ENCODE peak calls at places on chromosome 16, in ten cellular contexts. E is stimulated activated CD8-positive, alpha-beta memory T cell treated with anti-CD3 and anti-CD28 coated beads, Interleukin-12 subunit alpha, Interleukin-12 subunit beta, amount 100 ng/mL, for 4 hours; C is progenitor cell of endocrine pancreas; G is activated CD4-positive, alpha-beta T cell treated with anti-CD3 and anti-CD28 coated beads for 48 hours; Y is thoracic aorta; P is stimulated activated CD4-positive, alpha-beta T cell treated with anti-CD3 and anti-CD28 coated beads, Interleukin-2, amount 100 ng/mL, for 48 hours; L is left colon; J is D341Med; O is activated naive CD8-positive, alpha-beta T cell treated with anti-CD3 and anti-CD28 coated beads, Interleukin-2, amount 50 U/mL, for 24 hours; N is GM23248. V is an unnamed sample.

GRCh38 chr16:49608095-49608494 is 234.5 kb downstream of the C16orf78 start:
- DNase-seq in O (no peak), Y (no peak), E (no peak), G (no peak), L (no peak), J (no peak), N (no peak), C (no peak), P (no peak), V (no peak)

GRCh38 chr16:77793417-77793816 is 5.1 kb downstream of the VAT1L start:
- DNase-seq in N (no peak), J (no peak), C (no peak), L (no peak), Y (no peak), G (no peak), E (no peak), P (no peak), O (no peak), V (no peak)

GRCh38 chr16:46918905-46919792 is 35.0 kb downstream of the GPT2 start:
- DNase-seq in J (no peak), N (no peak), C (no peak), P (no peak), Y (no peak), O (no peak), E (no peak), L (peak), G (peak), V (no peak)

GRCh38 chr16:17432902-17433576 is 37.7 kb downstream of the XYLT1 start:
- DNase-seq in O (no peak), Y (no peak), P (no peak), N (peak), G (no peak), J (no peak), C (no peak), L (no peak), E (no peak), V (no peak)

GRCh38 chr16:50547944-50548658 is at the start of gene NKD1:
- DNase-seq in P (peak), Y (no peak), L (peak), E (peak), C (peak), G (peak), J (peak), O (peak), N (peak), V (peak)

GRCh38 chr16:64731891-64732290 is 390.0 kb downstream of the CDH11 start:
- DNase-seq in C (no peak), L (no peak), G (no peak), N (no peak), Y (no peak), J (no peak), E (no peak), O (no peak), P (no peak), V (no peak)

GRCh38 chr16:17555176-17555575 is 84.4 kb upstream of the XYLT1 start:
- DNase-seq in G (no peak), P (no peak), L (no peak), E (no peak), O (no peak), Y (no peak), J (no peak), N (peak), C (no peak), V (no peak)

GRCh38 chr16:49158029-49158642 is 123.5 kb downstream of the CBLN1 start:
- DNase-seq in N (peak), O (peak), L (peak), Y (no peak), E (no peak), P (peak), G (peak), J (no peak), C (peak), V (no peak)

GRCh38 chr16:24116989-24117388 is 139.1 kb upstream of the CACNG3 start:
- DNase-seq in J (no peak), Y (no peak), P (no peak), E (no peak), C (no peak), L (no peak), N (no peak), O (no peak), G (no peak), V (no peak)

GRCh38 chr16:58222532-58223316 is 24.8 kb upstream of the CSNK2A2 start:
- DNase-seq in E (no peak), G (no peak), L (no peak), N (peak), Y (no peak), O (no peak), C (no peak), P (no peak), J (no peak), V (no peak)

GRCh38 chr16:8683640-8684039 is 9.2 kb downstream of the ABAT start:
- DNase-seq in P (no peak), O (no peak), L (no peak), E (no peak), G (no peak), C (no peak), Y (no peak), N (no peak), J (no peak), V (no peak)

GRCh38 chr16:16938009-16938408 is 532.8 kb downstream of the XYLT1 start:
- DNase-seq in E (no peak), P (no peak), Y (no peak), C (no peak), N (no peak), J (no peak), O (no peak), L (no peak), G (no peak), V (no peak)

GRCh38 chr16:14302399-14303181 is 231.5 kb downstream of the MRTFB start:
- DNase-seq in G (no peak), N (peak), Y (no peak), O (no peak), J (peak), C (peak), P (no peak), L (peak), E (peak), V (no peak)

GRCh38 chr16:17497648-17498047 is 26.9 kb upstream of the XYLT1 start:
- DNase-seq in J (no peak), Y (no peak), L (no peak), O (no peak), P (no peak), C (no peak), E (no peak), G (no peak), N (peak), V (no peak)

GRCh38 chr16:86810062-86810461 is 231.7 kb downstream of the FOXL1 start:
- DNase-seq in Y (no peak), O (no peak), L (no peak), P (no peak), J (no peak), G (no peak), N (no peak), C (no peak), E (no peak), V (no peak)

GRCh38 chr16:72680732-72681131 is 367.2 kb downstream of the ZFHX3 start:
- DNase-seq in Y (no peak), C (no peak), J (no peak), O (no peak), N (no peak), L (no peak), G (no peak), P (no peak), E (no peak), V (no peak)

GRCh38 chr16:87678618-87679017 is 76.3 kb downstream of the JPH3 start:
- DNase-seq in Y (no peak), O (no peak), G (no peak), E (no peak), C (no peak), N (no peak), J (no peak), L (no peak), P (no peak), V (no peak)

GRCh38 chr16:82016268-82016667 is 5.0 kb upstream of the SDR42E1 start:
- DNase-seq in J (no peak), N (peak), G (no peak), E (no peak), O (no peak), C (no peak), Y (no peak), P (no peak), L (no peak), V (no peak)

GRCh38 chr16:89921699-89922476 is 1.3 kb upstream of the TUBB3 start:
- DNase-seq in P (no peak), C (peak), Y (peak), L (peak), O (no peak), E (no peak), G (no peak), J (no peak), N (peak), V (no peak)

GRCh38 chr16:21158208-21159110 is at the start of gene LDAF1:
- DNase-seq in O (peak), J (peak), G (peak), N (peak), E (peak), P (peak), C (peak), L (peak), Y (peak), V (peak)

GRCh38 chr16:64397945-64398508 is 723.8 kb downstream of the CDH11 start:
- DNase-seq in G (no peak), N (peak), O (no peak), L (no peak), P (no peak), J (no peak), Y (no peak), E (no peak), C (no peak), V (no peak)

GRCh38 chr16:57354311-57354710 is 4.3 kb upstream of the CCL22 start:
- DNase-seq in P (no peak), E (no peak), Y (no peak), J (no peak), L (no peak), O (no peak), G (no peak), N (no peak), C (no peak), V (no peak)

GRCh38 chr16:30677931-30678585 is 19.8 kb downstream of the FBRS start:
- DNase-seq in E (no peak), O (no peak), C (no peak), Y (no peak), G (no peak), L (no peak), J (no peak), N (no peak), P (no peak), V (no peak)

GRCh38 chr16:88783391-88784073 is 1.5 kb downstream of the PIEZO1 start:
- DNase-seq in E (no peak), J (no peak), G (no peak), Y (no peak), O (peak), C (no peak), P (no peak), L (no peak), N (peak), V (no peak)

V was measured in activated gamma-delta T cell treated with anti-CD3 and anti-CD28 coated beads, Interleukin-2, amount 50 U/mL, for 16 hours.